ENCODE peak calls at places on chromosomes 11 and 22, in nine cellular contexts. O is T-helper 22 cell; A is caudate nucleus; J is activated gamma-delta T cell; E is ureter; V is RWPE1; S is left ventricle myocardium superior; F is Kasumi-1; Z is activated CD8-positive, alpha-beta memory T cell treated with anti-CD3 and anti-CD28 coated beads, Interleukin-2, amount 50 U/mL, for 48 hours. W is an unnamed sample.

GRCh38 chr11:11035331-11035730 is 177.5 kb upstream of the ZBED5 start:
- DNase-seq in O (no peak), A (no peak), J (no peak), E (no peak), V (no peak), S (no peak), F (no peak), Z (no peak), W (no peak)

GRCh38 chr11:1988667-1989317 is 8.8 kb downstream of the H19 start:
- DNase-seq in O (no peak), A (no peak), J (no peak), E (no peak), V (no peak), S (peak; percentile 17), F (no peak), Z (no peak), W (no peak)

GRCh38 chr22:48594757-48595510 is 1232.7 kb downstream of the BRD1 start:
- DNase-seq in O (no peak), A (no peak), J (no peak), E (no peak), V (no peak), S (peak; percentile 8), F (no peak), Z (no peak), W (no peak)

GRCh38 chr11:123517559-123518364 is 87.7 kb downstream of the GRAMD1B start:
- DNase-seq in O (no peak), A (no peak), J (no peak), E (no peak), V (no peak), S (no peak), F (no peak), Z (no peak), W (no peak)

GRCh38 chr11:112086422-112087191 is at the start of the genes SDHD and TIMM8B:
- DNase-seq in O (peak; percentile 94), A (peak; percentile 90), J (peak; percentile 85), E (peak; percentile 98), V (peak; percentile 96), S (peak; percentile 94), F (peak; percentile 98), Z (peak; percentile 96), W (peak; percentile 98)

GRCh38 chr11:69465236-69466000 is 16.0 kb upstream of the LINC01488 start:
- DNase-seq in O (no peak), A (no peak), J (no peak), E (no peak), V (no peak), S (peak; percentile 26), F (no peak), Z (no peak), W (no peak)

GRCh38 chr22:42769574-42770447 is 49.1 kb upstream of the A4GALT start:
- DNase-seq in O (no peak), A (no peak), J (no peak), E (peak; percentile 83), V (no peak), S (peak; percentile 77), F (no peak), Z (no peak), W (no peak)

GRCh38 chr11:11403763-11404725 is 51.0 kb upstream of the CSNK2A3 start:
- DNase-seq in O (no peak), A (no peak), J (no peak), E (peak; percentile 53), V (no peak), S (peak; percentile 65), F (no peak), Z (no peak), W (no peak)

GRCh38 chr11:70077411-70078094 is 564 bp upstream of the ANO1 start:
- DNase-seq in O (no peak), A (no peak), J (no peak), E (no peak), V (no peak), S (no peak), F (no peak), Z (no peak), W (no peak)

GRCh38 chr11:14029971-14030531 is 67.5 kb downstream of the SPON1 start:
- DNase-seq in O (no peak), A (no peak), J (no peak), E (peak; percentile 62), V (peak; percentile 56), S (peak; percentile 84), F (no peak), Z (no peak), W (no peak)

GRCh38 chr11:121928597-121929580 is 187.1 kb downstream of the BLID start:
- DNase-seq in O (no peak), A (no peak), J (no peak), E (no peak), V (no peak), S (no peak), F (no peak), Z (no peak), W (no peak)

GRCh38 chr11:20501971-20502370 is 97.4 kb upstream of the SLC6A5 start:
- DNase-seq in O (no peak), A (no peak), J (no peak), E (no peak), V (no peak), S (no peak), F (no peak), Z (no peak), W (no peak)

GRCh38 chr11:118694185-118694584 is 14.7 kb upstream of the TREH start:
- DNase-seq in O (no peak), A (no peak), J (no peak), E (no peak), V (no peak), S (no peak), F (no peak), Z (no peak), W (no peak)

GRCh38 chr11:77589521-77590193 is at the start of gene AQP11:
- DNase-seq in O (no peak), A (no peak), J (peak; percentile 27), E (peak; percentile 69), V (peak; percentile 72), S (peak; percentile 91), F (peak; percentile 75), Z (peak; percentile 86), W (peak; percentile 86)

GRCh38 chr22:22764085-22764484 is 119.7 kb downstream of the GGTLC2 start:
- DNase-seq in O (no peak), A (no peak), J (no peak), E (no peak), V (no peak), S (no peak), F (no peak), Z (no peak), W (no peak)

GRCh38 chr11:65574963-65575567 is 788 bp upstream of the EHBP1L1 start:
- DNase-seq in O (no peak), A (no peak), J (no peak), E (no peak), V (no peak), S (peak; percentile 44), F (no peak), Z (no peak), W (peak; percentile 55)

GRCh38 chr11:119052163-119052814 is 4.7 kb downstream of the HYOU1 start:
- DNase-seq in O (no peak), A (no peak), J (no peak), E (no peak), V (no peak), S (no peak), F (no peak), Z (no peak), W (no peak)

GRCh38 chr11:125295922-125296321 is 131.4 kb downstream of the PKNOX2 start:
- DNase-seq in O (no peak), A (no peak), J (no peak), E (no peak), V (no peak), S (peak; percentile 70), F (no peak), Z (no peak), W (no peak)

GRCh38 chr11:86941871-86942208 is 13.4 kb downstream of the FZD4 start:
- DNase-seq in O (no peak), A (no peak), J (no peak), E (no peak), V (no peak), S (no peak), F (no peak), Z (no peak), W (no peak)

GRCh38 chr11:70716986-70717775 is 318.9 kb downstream of the CTTN start:
- DNase-seq in O (no peak), A (no peak), J (no peak), E (no peak), V (no peak), S (no peak), F (no peak), Z (no peak), W (no peak)

GRCh38 chr11:113184498-113184897 is 129.9 kb upstream of the TTC12 start:
- DNase-seq in O (no peak), A (no peak), J (no peak), E (no peak), V (peak; percentile 79), S (no peak), F (no peak), Z (no peak), W (peak; percentile 64)

GRCh38 chr11:2673871-2674471 is 25.8 kb downstream of the KCNQ1OT1 start:
- DNase-seq in O (no peak), A (no peak), J (no peak), E (no peak), V (no peak), S (no peak), F (no peak), Z (no peak), W (no peak)